ENCODE peak calls at places on chromosomes 4 and X, in five cellular contexts. R, A, F, E and X are unnamed samples.
A peak's percentile ranks its signal among the peaks of the same experiment; 100 is the strongest.

GRCh38 chrX:1673337-1673736 is 58.5 kb downstream of the ASMT start:
- DNase-seq in R (no peak), A (no peak), F (no peak), E (peak; percentile 48), X (no peak)

GRCh38 chr4:154838155-154838554 is 57.1 kb downstream of the RBM46 start:
- DNase-seq in R (no peak), A (no peak), F (no peak), E (no peak), X (no peak)

GRCh38 chr4:84503495-84504437 is 4.7 kb upstream of the NKX6-1 start:
- DNase-seq in R (peak; percentile 65), A (no peak), F (no peak), E (peak; percentile 88), X (peak; percentile 68)

GRCh38 chr4:14269824-14270223 is 642.3 kb upstream of the BOD1L1 start:
- DNase-seq in R (no peak), A (no peak), F (peak; percentile 20), E (no peak), X (no peak)

GRCh38 chr4:75924309-75924708 is 16.5 kb downstream of the NAAA start:
- DNase-seq in R (no peak), A (no peak), F (no peak), E (no peak), X (no peak)

GRCh38 chr4:62118558-62118957 is 918.4 kb downstream of the ADGRL3 start:
- DNase-seq in R (no peak), A (no peak), F (no peak), E (no peak), X (no peak)

GRCh38 chrX:18931972-18932371 is 51.9 kb downstream of the PHKA2 start:
- DNase-seq in R (no peak), A (no peak), F (no peak), E (peak; percentile 51), X (peak; percentile 9)

GRCh38 chrX:8364369-8365141 is 100.1 kb upstream of the VCX3B start:
- DNase-seq in R (no peak), A (no peak), F (no peak), E (no peak), X (no peak)

GRCh38 chr4:56762484-56763250 is 58.8 kb downstream of the SPINK2 start:
- DNase-seq in R (no peak), A (no peak), F (no peak), E (no peak), X (no peak)

GRCh38 chrX:43961699-43962098 is 11.5 kb downstream of the NDP start:
- DNase-seq in R (no peak), A (no peak), F (no peak), E (no peak), X (no peak)
- TF ChIP-seq CTCF in R (peak; percentile 41), A (peak; percentile 3), F (no peak), E (peak; percentile 19), X (peak; percentile 21)

GRCh38 chrX:154374361-154375155 is at the start of gene FLNA:
- DNase-seq in R (no peak), A (peak; percentile 79), F (no peak), E (no peak), X (no peak)
- TF ChIP-seq CTCF in R (no peak), A (peak; percentile 18), F (no peak), E (no peak), X (no peak)

DNA sequence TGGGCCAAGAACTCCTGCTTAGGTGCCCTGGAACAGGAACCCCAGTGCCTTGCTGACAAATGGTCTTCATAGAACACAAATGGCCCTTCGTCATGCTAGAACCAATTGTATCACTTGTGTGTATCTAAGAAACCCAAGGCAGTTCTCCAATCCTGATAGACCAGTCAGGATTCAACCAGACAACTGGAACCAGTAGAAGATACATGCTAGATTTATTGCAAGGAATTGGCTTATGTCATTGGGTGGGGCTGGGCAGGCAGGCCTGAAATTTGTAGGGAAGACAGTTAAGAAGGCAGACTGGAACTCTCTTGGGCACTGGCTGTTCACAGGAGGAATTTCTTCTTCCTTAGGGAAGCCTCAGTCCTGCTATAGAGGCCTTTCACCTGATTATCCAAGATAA is 17.0 kb upstream of the TBL1X start:
- DNase-seq in R (no peak), A (no peak), F (no peak), E (no peak), X (no peak)
- TF ChIP-seq CTCF in R (no peak), A (no peak), F (no peak), E (no peak), X (no peak)

DNA sequence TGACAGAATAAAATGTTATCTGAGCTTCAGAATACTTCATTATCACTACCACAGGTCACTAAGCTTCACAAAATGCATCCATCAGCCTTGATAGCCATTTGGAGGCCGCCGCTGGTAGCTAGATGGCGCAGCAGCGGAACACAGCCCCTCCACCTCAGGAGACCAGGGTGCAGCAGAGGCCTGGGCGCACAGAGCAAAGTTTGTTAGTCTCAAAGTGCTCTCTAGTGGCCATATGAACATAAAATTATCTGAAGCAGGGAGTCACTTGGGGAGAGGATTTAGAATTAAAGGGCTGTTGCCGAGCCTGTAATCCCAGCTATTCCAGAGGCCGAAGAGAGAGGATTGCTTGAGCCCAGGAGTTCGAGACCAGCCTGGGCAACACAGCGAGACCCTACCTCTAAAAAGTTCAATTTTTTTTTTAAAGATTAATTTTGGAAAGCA is 8.1 kb upstream of the DCTD start:
- DNase-seq in R (peak; percentile 36), A (peak; percentile 57), F (peak; percentile 90), E (peak; percentile 90), X (peak; percentile 63)
- TF ChIP-seq CTCF in R (peak; percentile 71), A (peak; percentile 46), F (peak; percentile 73), E (peak; percentile 85), X (peak; percentile 80)

GRCh38 chr4:71187399-71188196 is 151.2 kb upstream of the SLC4A4 start:
- DNase-seq in R (peak; percentile 33), A (no peak), F (no peak), E (no peak), X (no peak)

GRCh38 chr4:71186257-71186565 is 152.6 kb upstream of the SLC4A4 start:
- DNase-seq in R (no peak), A (no peak), F (no peak), E (no peak), X (no peak)

GRCh38 chr4:71188951-71189350 is 149.9 kb upstream of the SLC4A4 start:
- DNase-seq in R (no peak), A (no peak), F (no peak), E (no peak), X (no peak)

GRCh38 chr4:71188197-71188625 is 150.6 kb upstream of the SLC4A4 start:
- DNase-seq in R (no peak), A (no peak), F (no peak), E (no peak), X (no peak)

DNA sequence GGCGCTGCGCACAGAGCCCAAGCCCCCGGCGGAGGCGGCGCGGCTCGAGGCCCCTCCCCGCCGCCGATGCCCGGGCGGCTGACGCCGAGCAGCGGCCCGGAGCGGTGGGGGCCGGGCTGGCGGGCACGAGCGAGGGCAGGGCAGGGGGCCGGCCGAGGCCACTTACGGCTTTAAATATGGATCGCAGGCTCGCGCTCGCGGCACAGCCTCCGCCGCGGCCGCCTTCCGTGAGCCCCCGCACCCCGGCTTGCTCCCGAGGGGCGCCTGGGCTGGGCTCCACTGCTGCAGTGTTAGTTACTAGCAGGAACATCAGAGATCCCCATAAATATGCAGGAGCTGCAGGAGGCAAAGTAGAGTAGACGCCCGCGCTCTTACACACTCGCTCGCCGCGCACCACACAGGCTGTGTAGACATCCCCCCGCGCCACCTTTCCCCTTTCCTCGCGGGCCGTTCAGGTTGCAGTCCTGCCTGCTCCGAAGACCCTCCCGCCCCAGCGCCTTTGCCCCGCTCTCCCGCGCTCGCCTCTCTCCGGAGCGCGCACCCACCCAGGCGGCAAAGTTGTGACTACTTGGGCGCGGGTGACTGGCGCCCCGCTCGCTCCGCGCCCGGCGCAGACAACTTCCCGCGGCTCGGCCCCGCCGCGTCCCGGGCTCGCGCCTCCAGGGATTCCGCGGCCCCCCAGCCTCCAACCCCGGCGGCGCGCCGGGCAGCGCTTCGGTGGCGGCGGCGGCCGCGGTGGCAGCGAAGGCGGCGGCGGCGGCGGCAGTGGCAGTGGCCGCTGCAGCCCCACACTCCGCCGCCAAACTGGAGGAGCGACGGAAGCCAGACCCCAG is 152.0 kb upstream of the SLC4A4 start:
- DNase-seq in R (peak; percentile 25), A (peak; percentile 26), F (peak; percentile 15), E (peak; percentile 37), X (no peak)
- TF ChIP-seq CTCF in R (no peak), A (no peak), F (no peak), E (no peak), X (no peak)